ENCODE peak calls at places on chromosomes 13 and 19, in nine cellular contexts. I is AG09319; C is stimulated activated CD4-positive, alpha-beta T cell treated with anti-CD3 and anti-CD28 coated beads, Interleukin-15, amount 100 ng/mL, for 24 hours; D is NCI-H2171; B is stimulated activated CD8-positive, alpha-beta memory T cell treated with anti-CD3 and anti-CD28 coated beads, Interleukin-2, amount 100 ng/mL, for 48 hours; E is stimulated activated naive CD4-positive, alpha-beta T cell; X is NCI-H1436 treated with DMSO at 0.1 percent for 48 hours; N is heart right ventricle; U is gastrocnemius medialis. Z is an unnamed sample.
A peak's percentile ranks its signal among the peaks of the same experiment; 100 is the strongest.

GRCh38 chr13:99926014-99926731 is 45.4 kb downstream of the ZIC5 start:
- DNase-seq in C (no peak), N (no peak), D (peak; percentile 76), U (no peak), X (no peak), E (no peak), B (no peak), I (no peak), Z (no peak)

GRCh38 chr13:95087746-95088305 is 213.4 kb downstream of the ABCC4 start:
- DNase-seq in B (no peak), D (no peak), N (no peak), I (no peak), C (no peak), X (no peak), U (no peak), E (no peak), Z (no peak)

GRCh38 chr13:101157261-101157660 is 259.0 kb downstream of the NALCN start:
- DNase-seq in N (no peak), D (no peak), X (no peak), I (no peak), E (no peak), U (no peak), C (no peak), B (no peak), Z (no peak)

GRCh38 chr19:46390866-46391265 is 22.5 kb downstream of the CCDC8 start:
- DNase-seq in X (no peak), B (no peak), D (no peak), U (no peak), I (no peak), N (no peak), C (no peak), E (no peak), Z (no peak)

GRCh38 chr19:39915848-39916215 is 18.6 kb downstream of the FCGBP start:
- DNase-seq in X (no peak), E (no peak), B (no peak), C (no peak), N (no peak), U (no peak), D (no peak), I (no peak), Z (no peak)

GRCh38 chr19:31470229-31470939 is 121.1 kb upstream of the TSHZ3 start:
- DNase-seq in B (no peak), C (no peak), I (no peak), U (no peak), N (no peak), D (no peak), X (no peak), E (no peak), Z (no peak)

GRCh38 chr19:46631481-46631880 is 4.5 kb downstream of the GNG8 start:
- DNase-seq in E (no peak), I (no peak), X (no peak), N (peak; percentile 48), U (no peak), B (no peak), D (no peak), C (no peak), Z (no peak)

GRCh38 chr13:78762825-78763224 is 103.9 kb upstream of the OBI1 start:
- DNase-seq in D (no peak), U (no peak), N (no peak), C (no peak), I (no peak), E (no peak), B (no peak), X (no peak), Z (no peak)

GRCh38 chr19:16586477-16586871 is 14.3 kb upstream of the SLC35E1 start:
- DNase-seq in E (no peak), U (no peak), N (no peak), B (no peak), D (no peak), X (no peak), C (no peak), I (no peak), Z (no peak)

GRCh38 chr13:50236898-50237318 is 221.7 kb downstream of the KCNRG start:
- DNase-seq in C (peak; percentile 48), I (no peak), E (no peak), B (no peak), N (no peak), D (no peak), U (no peak), X (no peak), Z (no peak)

Z was measured in WTC11.